ENCODE peak calls at places on chromosomes 7 and 10, in seven cellular contexts. E is CD4-positive, alpha-beta T cell; X is stomach; B is SK-N-SH; J is PC-9; A is foreskin keratinocyte; R is upper lobe of right lung. W is an unnamed sample.

GRCh38 chr10:102226542-102226870 is 407 bp downstream of the ELOVL3 start:
- DNase-seq in E (no peak), X (no peak), B (no peak), J (no peak), A (no peak), R (no peak), W (no peak)

GRCh38 chr7:27172823-27173411 is 1.2 kb downstream of the HOXA10 start:
- DNase-seq in E (no peak), X (peak), B (peak), J (no peak), A (peak), R (peak), W (no peak)

GRCh38 chr7:128056901-128057300 is 25.7 kb upstream of the LRRC4 start:
- DNase-seq in E (no peak), X (no peak), B (no peak), J (no peak), A (no peak), R (no peak), W (no peak)

GRCh38 chr7:82625377-82625776 is 181.8 kb upstream of the CACNA2D1 start:
- DNase-seq in E (no peak), X (no peak), B (no peak), J (no peak), A (no peak), R (no peak), W (no peak)

GRCh38 chr7:142549007-142549406 is 200.3 kb upstream of the PRSS1 start:
- DNase-seq in E (no peak), X (no peak), B (no peak), J (no peak), A (no peak), R (no peak), W (no peak)

GRCh38 chr10:91103384-91104184 is 116.9 kb upstream of the PCGF5 start:
- DNase-seq in E (no peak), X (no peak), B (peak), J (no peak), A (no peak), R (no peak), W (no peak)

GRCh38 chr7:45033931-45034290 is 33.9 kb downstream of the CCM2 start:
- DNase-seq in E (no peak), X (no peak), B (peak), J (no peak), A (peak), R (no peak), W (peak)

GRCh38 chr10:74821501-74821900 is 4.9 kb upstream of the KAT6B start:
- DNase-seq in E (no peak), X (peak), B (no peak), J (peak), A (no peak), R (peak), W (no peak)

GRCh38 chr7:49789736-49790135 is 16.3 kb downstream of the VWC2 start:
- DNase-seq in E (no peak), X (no peak), B (no peak), J (no peak), A (no peak), R (no peak), W (no peak)

GRCh38 chr7:149822353-149822943 is 15.7 kb upstream of the ZNF862 start:
- DNase-seq in E (no peak), X (no peak), B (peak), J (no peak), A (no peak), R (peak), W (no peak)

GRCh38 chr7:56092789-56093531 is at the start of gene PHKG1:
- DNase-seq in E (no peak), X (peak), B (peak), J (peak), A (peak), R (peak), W (peak)

GRCh38 chr10:99798031-99798430 is 15.6 kb downstream of the ABCC2 start:
- DNase-seq in E (no peak), X (no peak), B (no peak), J (no peak), A (no peak), R (no peak), W (no peak)

GRCh38 chr10:23094786-23095403 is 484 bp upstream of the MSRB2 start:
- DNase-seq in E (no peak), X (no peak), B (no peak), J (no peak), A (no peak), R (no peak), W (no peak)

GRCh38 chr10:13526952-13527863 is 1.6 kb downstream of the BEND7 start:
- DNase-seq in E (no peak), X (no peak), B (no peak), J (no peak), A (peak), R (no peak), W (peak)

GRCh38 chr10:98260752-98261151 is 7.2 kb downstream of the LOXL4 start:
- DNase-seq in E (no peak), X (no peak), B (no peak), J (no peak), A (no peak), R (no peak), W (no peak)

GRCh38 chr10:97163646-97164535 is 21.9 kb downstream of the SLIT1 start:
- DNase-seq in E (no peak), X (no peak), B (no peak), J (no peak), A (no peak), R (peak), W (no peak)

GRCh38 chr7:44967571-44968446 is 11.0 kb downstream of the MYO1G start:
- DNase-seq in E (no peak), X (no peak), B (peak), J (no peak), A (no peak), R (peak), W (no peak)

GRCh38 chr7:108010377-108010776 is 7.4 kb upstream of the LAMB1 start:
- DNase-seq in E (no peak), X (no peak), B (no peak), J (no peak), A (no peak), R (no peak), W (no peak)

GRCh38 chr10:16992611-16993119 is 136.9 kb downstream of the CUBN start:
- DNase-seq in E (no peak), X (no peak), B (no peak), J (no peak), A (no peak), R (no peak), W (no peak)

GRCh38 chr7:99997545-99998137 is 17.8 kb upstream of the ZKSCAN1 start:
- DNase-seq in E (peak), X (peak), B (peak), J (no peak), A (no peak), R (peak), W (no peak)

GRCh38 chr7:137851361-137851945 is 4.7 kb upstream of the DGKI start:
- DNase-seq in E (no peak), X (no peak), B (no peak), J (no peak), A (peak), R (no peak), W (no peak)

GRCh38 chr10:74306227-74306982 is 155.4 kb downstream of the ADK start:
- DNase-seq in E (no peak), X (no peak), B (no peak), J (no peak), A (no peak), R (no peak), W (no peak)

GRCh38 chr7:117072620-117073118 is 119.4 kb downstream of the ST7 start:
- DNase-seq in E (no peak), X (peak), B (peak), J (no peak), A (peak), R (peak), W (no peak)

GRCh38 chr7:159084069-159084801 is 60.4 kb downstream of the VIPR2 start:
- DNase-seq in E (no peak), X (no peak), B (no peak), J (no peak), A (no peak), R (peak), W (no peak)

GRCh38 chr10:35375091-35375765 is 38.9 kb downstream of the CCNY start:
- DNase-seq in E (no peak), X (no peak), B (no peak), J (no peak), A (peak), R (no peak), W (no peak)

GRCh38 chr7:27198871-27199801 is 755 bp downstream of the HOXA13 start:
- DNase-seq in E (no peak), X (no peak), B (peak), J (peak), A (no peak), R (peak), W (no peak)

GRCh38 chr10:119807960-119808697 is 64.5 kb downstream of the MCMBP start:
- DNase-seq in E (no peak), X (no peak), B (no peak), J (no peak), A (peak), R (no peak), W (no peak)

GRCh38 chr7:25311346-25311745 is 83.1 kb upstream of the NPVF start:
- DNase-seq in E (no peak), X (no peak), B (no peak), J (no peak), A (peak), R (no peak), W (peak)

GRCh38 chr7:82810558-82811259 is 352.0 kb downstream of the PCLO start:
- DNase-seq in E (no peak), X (no peak), B (peak), J (peak), A (peak), R (no peak), W (peak)

GRCh38 chr10:28951484-28951883 is 274.2 kb downstream of the BAMBI start:
- DNase-seq in E (no peak), X (no peak), B (no peak), J (no peak), A (no peak), R (no peak), W (no peak)

GRCh38 chr7:46357290-46357689 is 436.2 kb upstream of the IGFBP3 start:
- DNase-seq in E (no peak), X (no peak), B (no peak), J (no peak), A (no peak), R (no peak), W (no peak)

GRCh38 chr7:39678935-39679690 is 55.7 kb downstream of the RALA start:
- DNase-seq in E (no peak), X (no peak), B (no peak), J (no peak), A (no peak), R (no peak), W (no peak)

GRCh38 chr10:101644002-101644401 is 51.0 kb downstream of the FBXW4 start:
- DNase-seq in E (no peak), X (no peak), B (no peak), J (no peak), A (no peak), R (no peak), W (no peak)

GRCh38 chr10:90148121-90148855 is 446.9 kb downstream of the KIF20B start:
- DNase-seq in E (no peak), X (no peak), B (peak), J (no peak), A (peak), R (no peak), W (peak)

GRCh38 chr7:1763033-1763432 is 93.0 kb downstream of the ELFN1 start:
- DNase-seq in E (no peak), X (no peak), B (no peak), J (no peak), A (no peak), R (no peak), W (no peak)

GRCh38 chr10:5776150-5776880 is 36.9 kb downstream of the GDI2 start:
- DNase-seq in E (no peak), X (no peak), B (peak), J (no peak), A (no peak), R (no peak), W (no peak)
- TF ChIP-seq CTCF in E (no peak), X (no peak), B (peak), J (no peak), A (no peak), R (no peak), W (no peak)

DNA sequence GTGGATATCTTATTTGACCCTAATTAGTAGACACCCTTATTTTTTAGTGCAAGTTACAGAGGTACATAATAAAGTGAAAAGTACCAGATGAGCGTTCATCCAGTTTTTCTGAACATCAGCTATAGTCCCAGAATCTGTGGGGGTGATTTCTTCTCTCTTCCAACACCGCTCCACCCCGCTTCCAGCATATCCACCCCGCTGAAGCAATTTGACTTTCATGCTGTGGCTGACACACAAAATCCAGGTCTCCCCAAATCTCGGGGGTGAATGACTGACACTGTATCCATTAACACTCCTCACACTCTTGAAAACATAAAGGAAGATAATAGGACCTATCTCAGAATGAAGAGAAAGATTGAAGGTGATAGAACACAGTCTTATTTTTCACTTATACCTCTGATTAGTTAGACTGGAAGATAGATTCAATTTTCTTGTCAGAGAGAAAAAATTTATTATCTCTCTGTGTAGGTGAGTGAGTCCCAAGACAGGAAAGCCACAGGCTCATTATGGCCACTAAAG is 143.4 kb downstream of the ANLN start:
- DNase-seq in E (no peak), X (no peak), B (no peak), J (no peak), A (no peak), R (no peak), W (no peak)
- H3K27ac ChIP-seq in E (no peak), X (no peak), B (no peak), J (no peak), A (no peak), R (no peak), W (no peak)

DNA sequence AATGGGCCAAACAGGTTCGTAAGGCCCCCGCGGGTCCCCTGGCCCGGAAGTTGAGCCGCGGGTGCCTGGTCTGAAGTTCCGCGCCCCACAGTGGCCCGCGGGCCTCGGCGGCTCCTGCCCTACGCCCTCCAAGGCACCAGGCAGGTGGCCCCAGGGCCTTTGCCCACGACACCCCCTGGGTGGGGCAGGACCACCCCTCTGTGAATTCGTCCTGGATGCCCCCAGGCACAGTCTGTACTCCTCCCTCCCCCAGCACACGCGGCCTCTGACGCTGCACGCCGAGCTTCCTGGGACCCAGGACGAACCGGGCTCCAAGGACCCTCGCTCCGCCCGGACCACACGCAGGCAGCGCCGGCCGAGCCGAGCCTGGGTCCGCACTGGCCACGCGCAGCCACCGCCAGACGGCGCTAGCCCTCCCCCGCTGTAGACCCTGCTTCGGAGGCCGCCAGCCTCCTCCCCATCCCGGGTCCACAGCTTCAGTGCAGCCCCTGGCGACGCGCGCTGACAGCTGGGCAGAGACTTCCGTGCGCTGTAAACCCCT is 810 bp upstream of the TCERG1L start:
- DNase-seq in E (no peak), X (no peak), B (peak), J (no peak), A (no peak), R (no peak), W (no peak)
- TF ChIP-seq CTCF in E (no peak), X (no peak), B (no peak), J (no peak), A (no peak), R (peak), W (no peak)

DNA sequence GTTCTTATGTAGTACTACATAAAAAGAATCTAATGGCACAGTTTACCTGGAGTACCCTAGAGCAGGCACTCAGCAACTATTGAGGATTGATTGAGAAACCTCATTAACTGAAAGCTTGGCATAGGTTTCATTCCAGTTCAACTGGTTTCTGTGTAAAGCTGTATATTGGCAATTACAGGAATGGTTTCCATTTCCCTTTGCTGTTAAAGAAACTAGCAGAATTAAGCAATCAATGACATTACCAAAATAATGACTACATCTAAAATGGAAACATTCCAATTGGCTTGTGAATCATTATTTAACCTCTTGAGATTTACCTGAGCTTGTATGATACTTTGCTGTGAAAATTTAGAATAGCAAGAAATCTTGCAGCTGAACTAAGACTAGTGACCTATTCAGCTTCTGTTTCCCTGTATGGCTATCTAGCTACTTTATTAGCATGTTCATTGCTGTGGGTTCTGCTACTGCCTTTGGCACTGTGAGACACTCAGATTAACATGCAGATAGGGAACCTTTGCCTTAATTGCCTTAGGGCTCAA is 33.5 kb upstream of the CADPS2 start:
- DNase-seq in E (no peak), X (no peak), B (no peak), J (no peak), A (peak), R (no peak), W (no peak)
- H3K27ac ChIP-seq in E (no peak), X (no peak), B (no peak), J (peak), A (no peak), R (no peak), W (no peak)

DNA sequence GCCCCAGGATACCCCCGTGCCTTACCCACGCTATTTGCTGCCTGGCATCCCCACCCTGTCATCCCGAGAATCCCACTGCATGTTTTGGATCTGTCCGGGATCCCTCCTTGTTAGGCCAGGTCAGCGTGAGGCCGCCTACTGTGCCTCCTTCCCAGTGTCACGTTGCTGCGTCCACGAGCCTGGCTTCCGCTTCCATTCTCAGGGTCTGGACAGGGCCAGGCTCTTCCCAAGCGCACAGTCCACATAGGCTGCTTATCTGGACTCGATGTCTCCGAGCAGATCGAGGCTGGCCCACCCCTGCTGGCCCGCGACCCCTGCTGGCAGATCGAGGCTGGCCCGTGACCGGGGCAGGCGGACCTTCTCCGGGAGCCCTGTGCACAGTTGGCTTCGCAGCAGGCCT is 27.1 kb downstream of the FOXK1 start:
- DNase-seq in E (no peak), X (no peak), B (peak), J (no peak), A (no peak), R (no peak), W (no peak)
- TF ChIP-seq CTCF in E (no peak), X (no peak), B (no peak), J (no peak), A (no peak), R (no peak), W (no peak)

GRCh38 chr7:3725145-3725544 is 424.1 kb downstream of the SDK1 start:
- DNase-seq in E (no peak), X (no peak), B (no peak), J (no peak), A (no peak), R (no peak), W (no peak)
- H3K27ac ChIP-seq in E (no peak), X (no peak), B (no peak), J (no peak), A (no peak), R (no peak), W (no peak)

GRCh38 chr10:120997313-120998102 is 146.3 kb downstream of the WDR11 start:
- DNase-seq in E (no peak), X (no peak), B (no peak), J (no peak), A (no peak), R (no peak), W (no peak)

GRCh38 chr10:120998782-120999285 is 147.7 kb downstream of the WDR11 start:
- DNase-seq in E (no peak), X (no peak), B (no peak), J (no peak), A (no peak), R (no peak), W (no peak)

GRCh38 chr10:120998251-120998650 is 147.1 kb downstream of the WDR11 start:
- DNase-seq in E (no peak), X (no peak), B (no peak), J (no peak), A (no peak), R (no peak), W (no peak)

GRCh38 chr10:121002586-121003205 is 151.5 kb downstream of the WDR11 start:
- DNase-seq in E (no peak), X (peak), B (no peak), J (no peak), A (peak), R (no peak), W (peak)

DNA sequence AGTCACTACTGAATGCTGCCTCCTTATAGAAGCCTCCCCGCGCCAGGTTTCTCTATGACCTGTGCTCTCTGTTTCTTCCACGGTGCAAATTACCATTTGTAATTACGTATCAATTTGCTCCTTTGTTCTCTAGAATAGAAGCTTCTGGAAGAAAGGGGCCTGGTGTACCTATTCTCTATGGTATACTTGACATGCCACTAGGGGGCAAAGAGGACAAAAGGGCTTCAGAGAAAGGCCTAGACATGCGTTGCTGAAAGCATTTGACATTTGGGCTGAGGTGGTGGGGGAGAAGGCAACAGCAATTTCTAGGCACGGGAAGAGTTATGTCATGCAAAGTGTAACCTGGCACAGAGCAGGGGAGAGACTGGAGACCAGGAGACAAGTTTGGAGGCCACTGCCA is 148.7 kb downstream of the WDR11 start:
- DNase-seq in E (no peak), X (no peak), B (no peak), J (no peak), A (no peak), R (no peak), W (no peak)
- TF ChIP-seq CTCF in E (no peak), X (no peak), B (no peak), J (no peak), A (peak), R (no peak), W (no peak)

GRCh38 chr10:4243651-4244050 is 458.6 kb upstream of the KLF6 start:
- DNase-seq in E (no peak), X (no peak), B (no peak), J (peak), A (peak), R (no peak), W (peak)

GRCh38 chr10:4242561-4243035 is 457.6 kb upstream of the KLF6 start:
- DNase-seq in E (no peak), X (no peak), B (no peak), J (peak), A (peak), R (no peak), W (no peak)

GRCh38 chr10:4240641-4241197 is 455.7 kb upstream of the KLF6 start:
- DNase-seq in E (no peak), X (no peak), B (no peak), J (no peak), A (peak), R (no peak), W (no peak)

GRCh38 chr10:4241724-4242345 is 456.8 kb upstream of the KLF6 start:
- DNase-seq in E (no peak), X (no peak), B (no peak), J (peak), A (peak), R (no peak), W (no peak)

GRCh38 chr10:4243169-4243568 is 458.2 kb upstream of the KLF6 start:
- DNase-seq in E (no peak), X (no peak), B (no peak), J (no peak), A (no peak), R (no peak), W (no peak)
- H3K27ac ChIP-seq in E (no peak), X (peak), B (peak), J (peak), A (peak), R (peak), W (no peak)

GRCh38 chr7:96388166-96388565 is 66.3 kb upstream of the SLC25A13 start:
- DNase-seq in E (no peak), X (no peak), B (no peak), J (no peak), A (peak), R (no peak), W (peak)
- TF ChIP-seq CTCF in E (no peak), X (no peak), B (no peak), J (no peak), A (no peak), R (no peak), W (no peak)